ENCODE peak calls at places on chromosomes 6 and 20, in six cellular contexts. One of them, this sample, is unnamed.

GRCh38 chr20:47982574-47983360 is 197.5 kb upstream of the SULF2 start:
- DNase-seq in lower lobe of right lung: no peak
- DNase-seq in body of pancreas: no peak
- DNase-seq in AG04449: no peak
- DNase-seq in HepG2: no peak
- DNase-seq in WERI-Rb-1: no peak
- DNase-seq in this sample: no peak

GRCh38 chr6:143064996-143065683 is 4.5 kb downstream of the AIG1 start:
- DNase-seq in lower lobe of right lung: no peak
- DNase-seq in body of pancreas: no peak
- DNase-seq in AG04449: no peak
- DNase-seq in HepG2: peak
- DNase-seq in WERI-Rb-1: no peak
- DNase-seq in this sample: no peak

GRCh38 chr20:51526754-51527153 is 15.8 kb downstream of the NFATC2 start:
- DNase-seq in lower lobe of right lung: no peak
- DNase-seq in body of pancreas: no peak
- DNase-seq in AG04449: no peak
- DNase-seq in HepG2: no peak
- DNase-seq in WERI-Rb-1: no peak
- DNase-seq in this sample: no peak

GRCh38 chr6:142760152-142760551 is 184.8 kb downstream of the HIVEP2 start:
- DNase-seq in lower lobe of right lung: no peak
- DNase-seq in body of pancreas: no peak
- DNase-seq in AG04449: no peak
- DNase-seq in HepG2: no peak
- DNase-seq in WERI-Rb-1: no peak
- DNase-seq in this sample: no peak

GRCh38 chr6:37175332-37176267 is 5.6 kb downstream of the PIM1 start:
- DNase-seq in lower lobe of right lung: no peak
- DNase-seq in body of pancreas: no peak
- DNase-seq in AG04449: no peak
- DNase-seq in HepG2: no peak
- DNase-seq in WERI-Rb-1: no peak
- DNase-seq in this sample: no peak

GRCh38 chr20:22389836-22390542 is 194.4 kb downstream of the FOXA2 start:
- DNase-seq in lower lobe of right lung: peak
- DNase-seq in body of pancreas: peak
- DNase-seq in AG04449: no peak
- DNase-seq in HepG2: peak
- DNase-seq in WERI-Rb-1: no peak
- DNase-seq in this sample: peak

GRCh38 chr6:74356385-74356784 is 660.4 kb downstream of the CD109 start:
- DNase-seq in lower lobe of right lung: no peak
- DNase-seq in body of pancreas: no peak
- DNase-seq in AG04449: no peak
- DNase-seq in HepG2: no peak
- DNase-seq in WERI-Rb-1: no peak
- DNase-seq in this sample: no peak

GRCh38 chr6:127458817-127459216 is 372 bp downstream of the KIAA0408 start:
- DNase-seq in lower lobe of right lung: peak
- DNase-seq in body of pancreas: peak
- DNase-seq in AG04449: no peak
- DNase-seq in HepG2: peak
- DNase-seq in WERI-Rb-1: no peak
- DNase-seq in this sample: no peak

GRCh38 chr6:33566182-33567084 is 13.6 kb downstream of the BAK1 start:
- DNase-seq in lower lobe of right lung: no peak
- DNase-seq in body of pancreas: no peak
- DNase-seq in AG04449: no peak
- DNase-seq in HepG2: no peak
- DNase-seq in WERI-Rb-1: no peak
- DNase-seq in this sample: no peak

GRCh38 chr6:88965691-88966090 is 2.3 kb upstream of the RNGTT start:
- DNase-seq in lower lobe of right lung: no peak
- DNase-seq in body of pancreas: no peak
- DNase-seq in AG04449: no peak
- DNase-seq in HepG2: no peak
- DNase-seq in WERI-Rb-1: no peak
- DNase-seq in this sample: no peak

GRCh38 chr6:88967891-88968290 is 4.5 kb upstream of the RNGTT start:
- DNase-seq in lower lobe of right lung: no peak
- DNase-seq in body of pancreas: no peak
- DNase-seq in AG04449: no peak
- DNase-seq in HepG2: no peak
- DNase-seq in WERI-Rb-1: no peak
- DNase-seq in this sample: no peak

GRCh38 chr6:88958842-88959241 is 4.6 kb downstream of the RNGTT start:
- DNase-seq in lower lobe of right lung: no peak
- DNase-seq in body of pancreas: no peak
- DNase-seq in AG04449: no peak
- DNase-seq in HepG2: no peak
- DNase-seq in WERI-Rb-1: no peak
- DNase-seq in this sample: no peak

GRCh38 chr6:88963139-88964090 is at the start of gene RNGTT:
- DNase-seq in lower lobe of right lung: peak
- DNase-seq in body of pancreas: peak
- DNase-seq in AG04449: peak
- DNase-seq in HepG2: peak
- DNase-seq in WERI-Rb-1: peak
- DNase-seq in this sample: peak

GRCh38 chr6:88964509-88964908 is 1.1 kb upstream of the RNGTT start:
- DNase-seq in lower lobe of right lung: no peak
- DNase-seq in body of pancreas: no peak
- DNase-seq in AG04449: no peak
- DNase-seq in HepG2: no peak
- DNase-seq in WERI-Rb-1: no peak
- DNase-seq in this sample: no peak
- H3K4me3 ChIP-seq in lower lobe of right lung: peak
- H3K4me3 ChIP-seq in body of pancreas: no peak
- H3K4me3 ChIP-seq in AG04449: peak
- H3K4me3 ChIP-seq in HepG2: peak
- H3K4me3 ChIP-seq in WERI-Rb-1: peak
- H3K4me3 ChIP-seq in this sample: peak

DNA sequence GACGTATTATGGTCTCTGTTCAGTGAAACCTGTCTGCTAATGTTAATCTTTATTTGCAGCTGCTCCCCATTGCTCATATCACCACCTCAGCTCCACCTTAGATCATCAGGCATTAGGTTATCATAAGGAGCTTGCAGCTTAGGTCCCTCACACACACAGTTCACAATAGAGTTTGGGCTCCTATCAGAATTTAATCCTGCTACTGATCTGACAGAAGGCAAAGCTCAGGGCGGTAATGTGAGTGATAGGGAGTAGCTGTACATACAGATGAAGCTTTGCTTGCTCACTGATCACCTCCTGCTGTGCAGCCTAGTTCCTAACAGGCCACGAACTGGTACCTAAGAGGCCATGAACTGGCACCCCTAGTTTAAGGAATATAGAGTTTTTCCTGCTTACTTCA is 989.7 kb downstream of the EYS start:
- DNase-seq in lower lobe of right lung: no peak
- DNase-seq in body of pancreas: no peak
- DNase-seq in AG04449: no peak
- DNase-seq in HepG2: no peak
- DNase-seq in WERI-Rb-1: peak
- DNase-seq in this sample: no peak
- TF ChIP-seq CTCF in lower lobe of right lung: no peak
- TF ChIP-seq CTCF in body of pancreas: no peak
- TF ChIP-seq CTCF in AG04449: no peak
- TF ChIP-seq CTCF in HepG2: no peak
- TF ChIP-seq CTCF in WERI-Rb-1: no peak
- TF ChIP-seq CTCF in this sample: no peak

DNA sequence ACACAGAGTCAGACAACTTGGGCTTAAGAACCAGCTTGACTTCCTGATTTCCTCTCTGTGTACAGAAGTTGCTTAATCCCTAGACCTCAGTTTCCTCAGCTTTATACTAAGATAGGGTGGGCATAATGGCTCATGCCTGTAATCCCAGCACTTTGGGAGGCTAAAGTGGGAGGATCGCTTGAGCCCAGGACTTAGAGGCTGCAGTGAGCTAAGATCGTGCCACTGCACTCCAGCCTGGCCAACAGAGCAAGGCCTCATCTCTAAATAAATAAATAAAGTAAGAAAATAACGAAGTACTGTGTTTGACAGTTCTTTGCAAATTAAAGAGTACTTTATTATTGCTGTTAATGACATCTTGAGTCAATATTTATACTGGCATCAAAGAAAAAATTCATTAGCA is 41.7 kb downstream of the CNKSR3 start:
- DNase-seq in lower lobe of right lung: no peak
- DNase-seq in body of pancreas: no peak
- DNase-seq in AG04449: no peak
- DNase-seq in HepG2: no peak
- DNase-seq in WERI-Rb-1: no peak
- DNase-seq in this sample: no peak
- H3K4me3 ChIP-seq in lower lobe of right lung: no peak
- H3K4me3 ChIP-seq in body of pancreas: no peak
- H3K4me3 ChIP-seq in AG04449: no peak
- H3K4me3 ChIP-seq in HepG2: no peak
- H3K4me3 ChIP-seq in WERI-Rb-1: no peak
- H3K4me3 ChIP-seq in this sample: no peak

GRCh38 chr6:6913346-6913745 is 194.4 kb upstream of the RREB1 start:
- DNase-seq in lower lobe of right lung: no peak
- DNase-seq in body of pancreas: no peak
- DNase-seq in AG04449: no peak
- DNase-seq in HepG2: no peak
- DNase-seq in WERI-Rb-1: no peak
- DNase-seq in this sample: no peak

GRCh38 chr6:6915219-6915618 is 192.5 kb upstream of the RREB1 start:
- DNase-seq in lower lobe of right lung: no peak
- DNase-seq in body of pancreas: no peak
- DNase-seq in AG04449: no peak
- DNase-seq in HepG2: no peak
- DNase-seq in WERI-Rb-1: peak
- DNase-seq in this sample: no peak

GRCh38 chr6:6918216-6918983 is 189.4 kb upstream of the RREB1 start:
- DNase-seq in lower lobe of right lung: no peak
- DNase-seq in body of pancreas: peak
- DNase-seq in AG04449: no peak
- DNase-seq in HepG2: no peak
- DNase-seq in WERI-Rb-1: no peak
- DNase-seq in this sample: no peak

GRCh38 chr6:6916598-6916997 is 191.2 kb upstream of the RREB1 start:
- DNase-seq in lower lobe of right lung: no peak
- DNase-seq in body of pancreas: no peak
- DNase-seq in AG04449: no peak
- DNase-seq in HepG2: no peak
- DNase-seq in WERI-Rb-1: no peak
- DNase-seq in this sample: no peak

GRCh38 chr6:6915813-6916547 is 191.8 kb upstream of the RREB1 start:
- DNase-seq in lower lobe of right lung: peak
- DNase-seq in body of pancreas: peak
- DNase-seq in AG04449: no peak
- DNase-seq in HepG2: no peak
- DNase-seq in WERI-Rb-1: no peak
- DNase-seq in this sample: peak
- TF ChIP-seq CTCF in lower lobe of right lung: no peak
- TF ChIP-seq CTCF in body of pancreas: no peak
- TF ChIP-seq CTCF in AG04449: no peak
- TF ChIP-seq CTCF in HepG2: no peak
- TF ChIP-seq CTCF in WERI-Rb-1: no peak
- TF ChIP-seq CTCF in this sample: no peak

GRCh38 chr20:64077541-64077875 is 1.8 kb downstream of the RGS19 start:
- DNase-seq in lower lobe of right lung: no peak
- DNase-seq in body of pancreas: no peak
- DNase-seq in AG04449: no peak
- DNase-seq in HepG2: no peak
- DNase-seq in WERI-Rb-1: no peak
- DNase-seq in this sample: no peak
- H3K4me3 ChIP-seq in lower lobe of right lung: peak
- H3K4me3 ChIP-seq in body of pancreas: no peak
- H3K4me3 ChIP-seq in AG04449: no peak
- H3K4me3 ChIP-seq in HepG2: no peak
- H3K4me3 ChIP-seq in WERI-Rb-1: no peak
- H3K4me3 ChIP-seq in this sample: no peak